ENCODE peak calls at places on chromosomes 13 and 19, in six cellular contexts. One of them, this sample, is unnamed.

GRCh38 chr13:41177616-41178015 is 16.8 kb downstream of the KBTBD7 start:
- DNase-seq in tibial artery: no peak
- DNase-seq in prostate gland: no peak
- DNase-seq in NCI-H446: no peak
- DNase-seq in substantia nigra: no peak
- DNase-seq in A673: no peak
- DNase-seq in this sample: no peak

GRCh38 chr13:106680796-106681482 is 113.0 kb upstream of the ARGLU1 start:
- DNase-seq in tibial artery: no peak
- DNase-seq in prostate gland: no peak
- DNase-seq in NCI-H446: no peak
- DNase-seq in substantia nigra: peak; percentile 42
- DNase-seq in A673: no peak
- DNase-seq in this sample: no peak

GRCh38 chr19:23393121-23393520 is 2.1 kb downstream of the ZNF91 start:
- DNase-seq in tibial artery: no peak
- DNase-seq in prostate gland: no peak
- DNase-seq in NCI-H446: no peak
- DNase-seq in substantia nigra: no peak
- DNase-seq in A673: no peak
- DNase-seq in this sample: no peak

GRCh38 chr13:110187501-110188161 is 119.3 kb downstream of the COL4A1 start:
- DNase-seq in tibial artery: no peak
- DNase-seq in prostate gland: no peak
- DNase-seq in NCI-H446: no peak
- DNase-seq in substantia nigra: no peak
- DNase-seq in A673: peak; percentile 61
- DNase-seq in this sample: no peak

GRCh38 chr19:30144242-30144758 is 202.3 kb downstream of the URI1 start:
- DNase-seq in tibial artery: no peak
- DNase-seq in prostate gland: peak; percentile 11
- DNase-seq in NCI-H446: no peak
- DNase-seq in substantia nigra: no peak
- DNase-seq in A673: no peak
- DNase-seq in this sample: no peak

GRCh38 chr13:52695856-52696255 is 43.2 kb downstream of the SUGT1 start:
- DNase-seq in tibial artery: no peak
- DNase-seq in prostate gland: no peak
- DNase-seq in NCI-H446: no peak
- DNase-seq in substantia nigra: no peak
- DNase-seq in A673: no peak
- DNase-seq in this sample: peak; percentile 42

GRCh38 chr19:10861118-10861651 is 10.2 kb upstream of the CARM1 start:
- DNase-seq in tibial artery: no peak
- DNase-seq in prostate gland: no peak
- DNase-seq in NCI-H446: no peak
- DNase-seq in substantia nigra: no peak
- DNase-seq in A673: peak; percentile 69
- DNase-seq in this sample: peak; percentile 66

GRCh38 chr19:45825263-45825605 is 10.1 kb upstream of the RSPH6A start:
- DNase-seq in tibial artery: no peak
- DNase-seq in prostate gland: no peak
- DNase-seq in NCI-H446: no peak
- DNase-seq in substantia nigra: no peak
- DNase-seq in A673: no peak
- DNase-seq in this sample: no peak

GRCh38 chr13:30289533-30289932 is 17.8 kb downstream of the KATNAL1 start:
- DNase-seq in tibial artery: no peak
- DNase-seq in prostate gland: no peak
- DNase-seq in NCI-H446: no peak
- DNase-seq in substantia nigra: no peak
- DNase-seq in A673: no peak
- DNase-seq in this sample: no peak

GRCh38 chr19:58218899-58219298 is 9.8 kb upstream of the ZNF544 start:
- DNase-seq in tibial artery: no peak
- DNase-seq in prostate gland: no peak
- DNase-seq in NCI-H446: no peak
- DNase-seq in substantia nigra: no peak
- DNase-seq in A673: peak; percentile 43
- DNase-seq in this sample: peak; percentile 56

GRCh38 chr13:30835442-30835841 is 70.6 kb upstream of the MEDAG start:
- DNase-seq in tibial artery: no peak
- DNase-seq in prostate gland: peak; percentile 36
- DNase-seq in NCI-H446: no peak
- DNase-seq in substantia nigra: no peak
- DNase-seq in A673: no peak
- DNase-seq in this sample: no peak

GRCh38 chr19:14002571-14003278 is 3.4 kb downstream of the RFX1 start:
- DNase-seq in tibial artery: no peak
- DNase-seq in prostate gland: no peak
- DNase-seq in NCI-H446: no peak
- DNase-seq in substantia nigra: no peak
- DNase-seq in A673: no peak
- DNase-seq in this sample: peak; percentile 72

GRCh38 chr19:15199652-15200574 is 882 bp downstream of the NOTCH3 start:
- DNase-seq in tibial artery: peak; percentile 84
- DNase-seq in prostate gland: peak; percentile 37
- DNase-seq in NCI-H446: no peak
- DNase-seq in substantia nigra: no peak
- DNase-seq in A673: no peak
- DNase-seq in this sample: no peak

GRCh38 chr19:10915511-10916091 is 12.8 kb downstream of the YIPF2 start:
- DNase-seq in tibial artery: no peak
- DNase-seq in prostate gland: no peak
- DNase-seq in NCI-H446: no peak
- DNase-seq in substantia nigra: no peak
- DNase-seq in A673: no peak
- DNase-seq in this sample: no peak

GRCh38 chr13:37306778-37307544 is 201.5 kb upstream of the CSNK1A1L start:
- DNase-seq in tibial artery: no peak
- DNase-seq in prostate gland: no peak
- DNase-seq in NCI-H446: no peak
- DNase-seq in substantia nigra: no peak
- DNase-seq in A673: peak; percentile 33
- DNase-seq in this sample: no peak

GRCh38 chr13:39864221-39864620 is 208.8 kb downstream of the COG6 start:
- DNase-seq in tibial artery: no peak
- DNase-seq in prostate gland: no peak
- DNase-seq in NCI-H446: no peak
- DNase-seq in substantia nigra: no peak
- DNase-seq in A673: no peak
- DNase-seq in this sample: no peak